ENCODE peak calls at places on chromosome 20, in four cellular contexts. L is PC-3, A is ascending aorta, V is heart left ventricle. B is an unnamed sample.

GRCh38 chr20:24912397-24913075 is 36.5 kb upstream of the CST7 start:
- DNase-seq in L (no peak), V (peak; percentile 6), A (no peak), B (no peak)

GRCh38 chr20:63699466-63700198 is 3.2 kb downstream of the TNFRSF6B start:
- DNase-seq in V (no peak), L (no peak), A (no peak), B (no peak)

GRCh38 chr20:235891-236290 is 8.8 kb downstream of the DEFB129 start:
- DNase-seq in A (no peak), V (no peak), L (peak; percentile 51), B (peak; percentile 14)

GRCh38 chr20:31537859-31538245 is 23.6 kb downstream of the HM13 start:
- DNase-seq in V (no peak), A (no peak), L (no peak), B (no peak)

GRCh38 chr20:1491891-1492642 is 847 bp upstream of the SIRPB2 start:
- DNase-seq in L (peak; percentile 32), V (no peak), A (no peak), B (no peak)

GRCh38 chr20:24587384-24588046 is 118.1 kb downstream of the SYNDIG1 start:
- DNase-seq in V (no peak), L (no peak), A (no peak), B (no peak)

GRCh38 chr20:47546184-47547033 is 44.7 kb downstream of the NCOA3 start:
- DNase-seq in A (no peak), L (peak; percentile 70), V (no peak), B (no peak)

GRCh38 chr20:39069976-39070375 is 107.8 kb downstream of the DHX35 start:
- DNase-seq in V (no peak), L (no peak), A (no peak), B (no peak)

GRCh38 chr20:18750735-18751134 is 62.8 kb upstream of the SCP2D1 start:
- DNase-seq in L (no peak), V (no peak), A (no peak), B (no peak)

GRCh38 chr20:64041040-64041780 is 5.2 kb downstream of the C20orf204 start:
- DNase-seq in V (no peak), A (no peak), L (no peak), B (no peak)

GRCh38 chr20:42588847-42589246 is 600.9 kb downstream of the PTPRT start:
- DNase-seq in V (no peak), L (no peak), A (no peak), B (no peak)

GRCh38 chr20:24634855-24635254 is 165.4 kb downstream of the SYNDIG1 start:
- DNase-seq in L (peak; percentile 73), V (no peak), A (no peak), B (no peak)

GRCh38 chr20:33515569-33516216 is 25.8 kb downstream of the CBFA2T2 start:
- DNase-seq in V (no peak), A (no peak), L (peak; percentile 9), B (no peak)

GRCh38 chr20:50601511-50602431 is 89.6 kb downstream of the RIPOR3 start:
- DNase-seq in L (no peak), V (no peak), A (no peak), B (no peak)

GRCh38 chr20:59778615-59779200 is 154.7 kb downstream of the SYCP2 start:
- DNase-seq in A (no peak), V (no peak), L (no peak), B (no peak)

GRCh38 chr20:20491110-20491783 is 123.3 kb downstream of the INSM1 start:
- DNase-seq in L (peak; percentile 24), A (no peak), V (no peak), B (no peak)

GRCh38 chr20:37305079-37305478 is 15.6 kb downstream of the MANBAL start:
- DNase-seq in A (no peak), L (no peak), V (no peak), B (no peak)

GRCh38 chr20:33305591-33306057 is 22.6 kb downstream of the BPIFB1 start:
- DNase-seq in L (no peak), V (no peak), A (no peak), B (no peak)

GRCh38 chr20:62437985-62438384 is 10.6 kb upstream of the RBBP8NL start:
- DNase-seq in A (no peak), L (no peak), V (no peak), B (no peak)

GRCh38 chr20:910840-911770 is 5.0 kb downstream of the ANGPT4 start:
- DNase-seq in V (no peak), A (no peak), L (no peak), B (no peak)

GRCh38 chr20:24653306-24653705 is 183.9 kb downstream of the SYNDIG1 start:
- DNase-seq in L (peak; percentile 41), V (no peak), A (no peak), B (no peak)

GRCh38 chr20:10171864-10172751 is 46.5 kb upstream of the SNAP25 start:
- DNase-seq in A (peak; percentile 15), V (no peak), L (peak; percentile 60), B (peak; percentile 46)

GRCh38 chr20:8428988-8429387 is 296.9 kb downstream of the PLCB1 start:
- DNase-seq in A (no peak), L (no peak), V (no peak), B (no peak)

GRCh38 chr20:49290608-49291191 is 12.8 kb upstream of the ZNFX1 start:
- DNase-seq in L (no peak), V (no peak), A (no peak), B (no peak)

GRCh38 chr20:49288250-49288751 is 10.4 kb upstream of the ZNFX1 start:
- DNase-seq in L (no peak), A (no peak), V (no peak), B (no peak)

GRCh38 chr20:49286689-49287551 is 9.1 kb upstream of the ZNFX1 start:
- DNase-seq in V (no peak), L (peak; percentile 50), A (no peak), B (no peak)

GRCh38 chr20:49287555-49288249 is 9.8 kb upstream of the ZNFX1 start:
- DNase-seq in A (no peak), V (no peak), L (peak; percentile 73), B (no peak)

DNA sequence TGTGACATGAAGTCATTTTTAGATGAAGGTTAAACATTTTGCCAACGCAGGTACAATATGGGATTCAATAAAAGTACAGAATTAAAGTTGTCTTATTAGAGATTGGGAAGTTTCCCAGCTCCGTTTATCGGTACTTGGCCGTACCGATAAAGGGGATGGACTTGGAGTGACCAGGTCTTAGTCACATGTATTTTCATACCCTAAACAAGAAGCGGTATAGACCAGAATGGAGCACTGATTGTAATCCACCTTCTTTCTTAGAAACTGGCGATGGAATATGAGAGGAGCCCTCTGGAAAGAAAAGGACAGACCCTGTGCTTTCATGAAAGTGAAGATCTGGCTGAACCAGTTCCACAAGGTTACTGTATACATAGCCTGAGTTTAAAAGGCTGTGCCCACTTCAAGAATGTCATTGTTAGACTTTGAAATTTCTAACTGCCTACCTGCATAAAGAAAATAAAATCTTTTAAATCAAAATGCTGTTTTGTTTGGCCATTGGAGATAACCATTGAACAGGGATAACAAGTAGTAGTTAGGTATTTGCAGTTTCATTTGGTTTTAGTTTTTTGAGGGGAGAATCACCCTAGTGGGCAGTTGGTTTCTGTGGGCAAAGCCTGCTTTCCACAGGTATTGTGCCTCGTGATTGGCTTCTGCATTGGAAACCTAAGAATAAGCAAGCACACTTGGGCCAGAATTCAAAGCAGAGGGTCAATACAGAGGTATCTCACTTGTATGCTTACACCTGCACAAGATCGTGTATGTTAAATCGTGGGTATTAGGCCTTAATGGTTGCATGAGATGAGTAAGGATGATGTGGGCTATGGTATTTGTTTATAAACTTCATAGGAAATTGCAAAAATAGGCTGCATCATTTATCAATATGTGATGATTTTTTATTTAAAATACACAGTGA is 11.2 kb upstream of the ZNFX1 start:
- DNase-seq in V (no peak), A (no peak), L (peak; percentile 87), B (no peak)
- H3K27ac ChIP-seq in V (no peak overlapping the region), A (no peak overlapping the region), L (peak overlapping the region; percentile 55), B (no peak overlapping the region)

GRCh38 chr20:46279104-46279503 is 29.2 kb downstream of the CDH22 start:
- DNase-seq in V (no peak), L (no peak), A (no peak), B (no peak)

GRCh38 chr20:46273701-46274100 is 34.6 kb downstream of the CDH22 start:
- DNase-seq in A (no peak), L (no peak), V (no peak), B (no peak)

GRCh38 chr20:46276531-46276930 is 31.8 kb downstream of the CDH22 start:
- DNase-seq in L (no peak), V (no peak), A (no peak), B (no peak)

GRCh38 chr20:46275091-46275490 is 33.2 kb downstream of the CDH22 start:
- DNase-seq in V (no peak), A (no peak), L (no peak), B (no peak)

DNA sequence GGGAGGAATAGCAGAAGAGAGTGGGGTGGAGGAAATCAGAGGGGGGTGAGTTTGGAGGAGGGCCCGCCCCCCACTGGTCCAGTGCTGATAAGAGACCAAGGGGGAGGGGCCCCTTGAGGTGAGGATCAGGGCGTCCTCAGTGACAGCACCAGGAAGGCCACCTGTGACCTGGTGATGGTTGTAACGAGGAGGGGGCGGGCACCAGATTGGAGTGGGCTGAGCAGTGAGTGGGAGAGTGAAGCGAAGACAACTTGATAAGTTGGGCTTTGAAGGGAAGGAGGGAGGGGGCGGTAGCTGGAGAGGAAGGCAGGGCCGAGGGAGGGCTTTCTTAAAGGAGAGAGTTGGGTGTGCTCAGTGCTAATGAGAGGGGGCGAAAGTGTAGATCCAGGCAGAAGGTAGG is 30.7 kb downstream of the CDH22 start:
- DNase-seq in A (no peak), V (no peak), L (no peak), B (no peak)
- H3K4me3 ChIP-seq in A (no peak overlapping the region), V (no peak overlapping the region), L (no peak overlapping the region), B (no peak overlapping the region)

GRCh38 chr20:5181492-5181891 is 54.7 kb downstream of the CDS2 start:
- DNase-seq in V (no peak), A (no peak), L (peak; percentile 67), B (no peak)

GRCh38 chr20:5180421-5180820 is 53.6 kb downstream of the CDS2 start:
- DNase-seq in L (no peak), A (no peak), V (no peak), B (no peak)

GRCh38 chr20:5182615-5183254 is 55.9 kb downstream of the CDS2 start:
- DNase-seq in L (no peak), V (no peak), A (no peak), B (no peak)

GRCh38 chr20:5180933-5181332 is 54.1 kb downstream of the CDS2 start:
- DNase-seq in L (no peak), V (no peak), A (no peak), B (no peak)

DNA sequence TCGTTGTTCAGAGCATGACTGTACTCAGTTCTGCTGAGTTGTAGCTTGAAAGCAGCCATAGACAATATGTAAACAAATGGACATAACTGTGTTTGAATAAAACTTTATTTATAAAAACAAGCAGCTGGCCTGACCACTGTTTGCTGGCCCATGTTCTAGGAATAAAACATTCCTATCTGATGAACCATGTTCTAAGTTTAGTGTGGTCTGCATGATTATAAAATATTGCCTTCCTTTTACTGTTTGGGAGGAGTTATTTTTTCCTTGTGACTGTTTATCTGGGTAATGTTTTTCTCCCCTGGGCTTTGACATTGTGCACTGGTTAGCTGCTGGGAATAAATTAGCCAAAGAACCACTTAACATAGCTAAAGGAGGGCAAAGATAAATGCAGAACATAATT is 55.1 kb downstream of the CDS2 start:
- DNase-seq in L (peak; percentile 53), A (no peak), V (no peak), B (no peak)
- H3K27ac ChIP-seq in L (no peak overlapping the region), A (peak overlapping the region; percentile 71), V (peak overlapping the region; percentile 83), B (no peak overlapping the region)

GRCh38 chr20:17427646-17428045 is 103.5 kb downstream of the BFSP1 start:
- DNase-seq in A (no peak), L (no peak), V (no peak), B (no peak)

GRCh38 chr20:17421493-17421892 is 109.7 kb downstream of the BFSP1 start:
- DNase-seq in L (no peak), V (no peak), A (no peak), B (no peak)

GRCh38 chr20:17419459-17419858 is 111.7 kb downstream of the BFSP1 start:
- DNase-seq in V (no peak), A (no peak), L (no peak), B (no peak)

GRCh38 chr20:17423782-17424181 is 107.4 kb downstream of the BFSP1 start:
- DNase-seq in L (no peak), A (no peak), V (no peak), B (no peak)
- H3K4me3 ChIP-seq in L (no peak overlapping the region), A (no peak overlapping the region), V (no peak overlapping the region), B (no peak overlapping the region)

B was measured in body of pancreas.